ENCODE peak calls at places on chromosomes 13 and 19, in five cellular contexts. D is uterus, R is transverse colon, U is SJSA1, S is cardiac muscle cell. N is an unnamed sample.
A peak's percentile ranks its signal among the peaks of the same experiment; 100 is the strongest.

GRCh38 chr19:27392027-27392632 is 1820.8 kb downstream of the UQCRFS1 start:
- DNase-seq in D (peak; percentile 0), R (no peak), U (no peak), S (no peak), N (no peak)

GRCh38 chr19:29247051-29247450 is 34.1 kb upstream of the UQCRFS1 start:
- DNase-seq in D (no peak), R (no peak), U (no peak), S (no peak), N (no peak)

GRCh38 chr19:2887391-2887914 is 13.3 kb upstream of the ZNF57 start:
- DNase-seq in D (no peak), R (no peak), U (peak; percentile 42), S (peak; percentile 72), N (no peak)

GRCh38 chr19:16901491-16902175 is 12.8 kb downstream of the F2RL3 start:
- DNase-seq in D (no peak), R (no peak), U (no peak), S (no peak), N (no peak)

GRCh38 chr19:53549354-53549753 is 11.4 kb downstream of the ZNF331 start:
- DNase-seq in D (no peak), R (no peak), U (no peak), S (no peak), N (no peak)

GRCh38 chr19:29014857-29015436 is 198.0 kb downstream of the UQCRFS1 start:
- DNase-seq in D (no peak), R (no peak), U (no peak), S (no peak), N (no peak)

GRCh38 chr13:36343766-36344165 is 2.4 kb downstream of the SPART start:
- DNase-seq in D (no peak), R (no peak), U (no peak), S (no peak), N (no peak)

GRCh38 chr19:42255766-42256750 is 1.1 kb upstream of the ERF start:
- DNase-seq in D (peak; percentile 62), R (no peak), U (peak; percentile 71), S (peak; percentile 61), N (peak; percentile 32)

GRCh38 chr19:30065680-30066606 is 123.9 kb downstream of the URI1 start:
- DNase-seq in D (no peak), R (peak; percentile 0), U (no peak), S (no peak), N (no peak)

GRCh38 chr13:79447741-79448140 is 33.2 kb upstream of the NDFIP2 start:
- DNase-seq in D (no peak), R (no peak), U (no peak), S (no peak), N (no peak)

GRCh38 chr19:18996351-18996750 is 37.0 kb downstream of the SUGP2 start:
- DNase-seq in D (no peak), R (no peak), U (no peak), S (no peak), N (no peak)

GRCh38 chr19:18998276-18998675 is 35.0 kb downstream of the SUGP2 start:
- DNase-seq in D (no peak), R (no peak), U (no peak), S (no peak), N (no peak)

GRCh38 chr19:18995804-18996241 is 37.5 kb downstream of the SUGP2 start:
- DNase-seq in D (peak; percentile 37), R (peak; percentile 17), U (peak; percentile 51), S (peak; percentile 71), N (peak; percentile 22)

GRCh38 chr19:18999016-18999758 is 34.1 kb downstream of the SUGP2 start:
- DNase-seq in D (no peak), R (no peak), U (no peak), S (no peak), N (no peak)

GRCh38 chr19:18996796-18997394 is 36.4 kb downstream of the SUGP2 start:
- DNase-seq in D (no peak), R (no peak), U (no peak), S (no peak), N (no peak)
- H3K27ac ChIP-seq in D (no peak overlapping the region), R (no peak overlapping the region), U (no peak overlapping the region), S (no peak overlapping the region), N (no peak overlapping the region)

DNA sequence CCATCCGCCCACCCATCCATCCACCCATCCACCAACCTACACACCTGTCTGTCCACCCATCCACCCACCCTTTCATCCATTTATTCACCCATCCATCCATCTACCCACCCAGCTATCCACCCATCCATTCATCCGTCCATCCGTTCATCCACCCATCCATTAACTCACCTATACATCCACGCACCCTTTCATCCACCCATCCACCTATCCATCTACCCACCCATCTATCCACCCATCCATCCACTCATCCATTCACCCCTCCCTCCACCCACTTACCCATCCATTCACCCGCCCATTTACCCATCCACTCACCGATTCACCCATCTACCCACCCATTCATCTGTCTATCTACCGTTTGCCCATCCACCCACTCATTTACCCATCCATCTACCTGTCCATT is 17.6 kb downstream of the KLHL26 start:
- DNase-seq in D (no peak), R (no peak), U (no peak), S (no peak), N (no peak)
- H3K27ac ChIP-seq in D (no peak overlapping the region), R (no peak overlapping the region), U (no peak overlapping the region), S (no peak overlapping the region), N (no peak overlapping the region)

GRCh38 chr19:47523473-47523872 is 8.6 kb upstream of the NAPA start:
- DNase-seq in D (no peak), R (peak; percentile 58), U (peak; percentile 67), S (no peak), N (no peak)

GRCh38 chr19:47520839-47521238 is 6.0 kb upstream of the NAPA start:
- DNase-seq in D (no peak), R (no peak), U (no peak), S (no peak), N (no peak)

GRCh38 chr19:47518854-47519253 is 4.0 kb upstream of the NAPA start:
- DNase-seq in D (no peak), R (no peak), U (no peak), S (no peak), N (no peak)

GRCh38 chr19:47520343-47520806 is 5.5 kb upstream of the NAPA start:
- DNase-seq in D (no peak), R (no peak), U (no peak), S (no peak), N (no peak)

GRCh38 chr19:47521473-47522180 is 6.8 kb upstream of the NAPA start:
- DNase-seq in D (no peak), R (no peak), U (no peak), S (no peak), N (no peak)
- H3K27ac ChIP-seq in D (no peak overlapping the region), R (peak overlapping the region; percentile 53), U (no peak overlapping the region), S (no peak overlapping the region), N (no peak overlapping the region)

GRCh38 chr19:6217752-6218403 is 61.9 kb downstream of the MLLT1 start:
- DNase-seq in D (no peak), R (no peak), U (no peak), S (no peak), N (no peak)
- H3K27ac ChIP-seq in D (peak overlapping the region; percentile 68), R (no peak overlapping the region), U (no peak overlapping the region), S (peak overlapping the region; percentile 97), N (peak overlapping the region; percentile 65)

GRCh38 chr19:4508698-4509097 is 9.6 kb downstream of the PLIN4 start:
- DNase-seq in D (no peak), R (no peak), U (no peak), S (no peak), N (no peak)
- H3K27ac ChIP-seq in D (no peak overlapping the region), R (no peak overlapping the region), U (no peak overlapping the region), S (no peak overlapping the region), N (no peak overlapping the region)

DNA sequence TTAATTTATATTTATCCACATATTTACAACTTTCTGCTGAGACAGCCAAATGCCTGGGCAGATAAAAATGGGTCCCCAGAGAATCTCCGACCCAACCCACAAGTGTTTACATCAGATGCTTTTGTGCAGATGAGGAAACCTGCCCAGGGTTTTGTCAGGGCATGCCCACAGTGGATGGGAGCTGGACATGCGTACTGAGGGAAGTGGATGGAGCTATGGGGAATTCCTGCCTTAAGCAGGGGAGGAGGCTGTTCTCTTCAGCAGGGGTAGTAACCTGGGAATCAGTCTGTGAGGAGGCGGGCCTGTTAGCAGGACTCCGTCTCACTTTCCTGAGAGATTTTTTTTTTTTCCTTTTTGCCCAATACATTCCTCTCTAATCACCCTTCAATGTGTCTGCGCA is 122.9 kb downstream of the RFC3 start:
- DNase-seq in D (no peak), R (no peak), U (no peak), S (no peak), N (no peak)
- H3K27ac ChIP-seq in D (no peak overlapping the region), R (no peak overlapping the region), U (no peak overlapping the region), S (no peak overlapping the region), N (no peak overlapping the region)

DNA sequence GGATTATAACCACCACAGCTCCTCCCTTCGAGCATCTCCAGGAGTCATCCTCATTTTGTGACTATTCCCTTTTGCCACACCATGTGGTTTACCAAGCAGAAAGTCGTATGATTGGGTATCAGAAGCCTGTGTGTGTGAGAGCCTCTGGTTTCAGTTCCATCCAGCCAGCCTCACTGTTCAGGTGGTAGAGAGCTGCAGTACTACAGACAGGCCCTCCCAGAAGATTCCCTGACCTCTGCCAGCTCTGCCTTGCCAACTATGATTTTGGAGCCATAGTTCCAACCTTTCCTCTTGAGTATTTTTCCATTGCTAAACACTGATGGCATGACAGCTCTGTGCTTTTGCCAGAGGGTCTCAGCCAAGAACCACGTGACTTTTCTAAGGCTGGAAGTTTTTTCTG is 82.5 kb downstream of the DHRS12 start:
- DNase-seq in D (peak; percentile 47), R (no peak), U (no peak), S (no peak), N (no peak)
- H3K27ac ChIP-seq in D (peak overlapping the region; percentile 57), R (no peak overlapping the region), U (no peak overlapping the region), S (no peak overlapping the region), N (peak overlapping the region; percentile 49)

DNA sequence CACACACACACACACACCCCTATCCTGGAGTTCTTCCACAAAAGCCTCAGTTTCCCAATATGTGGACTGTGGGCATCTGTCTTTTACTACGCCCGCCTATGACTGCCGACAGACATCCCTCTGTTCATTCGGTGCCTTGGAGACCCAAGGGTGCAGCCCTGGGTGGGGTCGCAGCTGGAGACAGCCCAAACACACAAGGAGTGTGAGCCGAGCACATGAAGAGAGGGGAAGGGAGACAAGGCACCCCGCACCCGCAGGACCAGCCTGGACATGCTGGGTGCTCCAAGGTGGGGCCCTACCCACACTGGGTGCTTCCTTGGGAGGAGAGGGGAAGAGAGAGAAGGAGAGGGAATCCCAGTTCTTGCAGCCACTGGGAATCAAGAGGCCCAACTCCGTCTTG is 878 bp downstream of the PINLYP start:
- DNase-seq in D (no peak), R (no peak), U (no peak), S (no peak), N (no peak)
- H3K27ac ChIP-seq in D (peak overlapping the region; percentile 5), R (no peak overlapping the region), U (no peak overlapping the region), S (peak overlapping the region; percentile 79), N (no peak overlapping the region)

N was measured in caudate nucleus.